ENCODE peak calls at places on chromosome 17, in eight cellular contexts. One of them, this sample, is unnamed.
A peak's percentile ranks its signal among the peaks of the same experiment; 100 is the strongest.

GRCh38 chr17:38942641-38943040 is 17.2 kb downstream of the LASP1NB start:
- DNase-seq in A549: no peak
- DNase-seq in testis: no peak
- DNase-seq in uterus: no peak
- DNase-seq in HCT116: no peak
- DNase-seq in heart left ventricle: no peak
- DNase-seq in IMR-90: no peak
- DNase-seq in stomach: no peak
- DNase-seq in this sample: no peak

GRCh38 chr17:16214190-16215001 is 938 bp downstream of the NCOR1 start:
- DNase-seq in A549: no peak
- DNase-seq in testis: no peak
- DNase-seq in uterus: no peak
- DNase-seq in HCT116: no peak
- DNase-seq in heart left ventricle: no peak
- DNase-seq in IMR-90: peak; percentile 11
- DNase-seq in stomach: no peak
- DNase-seq in this sample: no peak

GRCh38 chr17:21549107-21549687 is 143.1 kb upstream of the KCNJ18 start:
- DNase-seq in A549: no peak
- DNase-seq in testis: no peak
- DNase-seq in uterus: no peak
- DNase-seq in HCT116: no peak
- DNase-seq in heart left ventricle: no peak
- DNase-seq in IMR-90: peak; percentile 83
- DNase-seq in stomach: no peak
- DNase-seq in this sample: no peak

GRCh38 chr17:17044846-17045561 is 2.7 kb downstream of the MPRIP start:
- DNase-seq in A549: no peak
- DNase-seq in testis: peak; percentile 70
- DNase-seq in uterus: peak; percentile 61
- DNase-seq in HCT116: no peak
- DNase-seq in heart left ventricle: peak; percentile 76
- DNase-seq in IMR-90: peak; percentile 79
- DNase-seq in stomach: peak; percentile 26
- DNase-seq in this sample: peak; percentile 70

GRCh38 chr17:80850109-80850508 is 141.5 kb upstream of the CHMP6 start:
- DNase-seq in A549: no peak
- DNase-seq in testis: no peak
- DNase-seq in uterus: no peak
- DNase-seq in HCT116: no peak
- DNase-seq in heart left ventricle: no peak
- DNase-seq in IMR-90: no peak
- DNase-seq in stomach: no peak
- DNase-seq in this sample: peak; percentile 27

GRCh38 chr17:21037117-21037803 is 5.6 kb downstream of the USP22 start:
- DNase-seq in A549: no peak
- DNase-seq in testis: no peak
- DNase-seq in uterus: no peak
- DNase-seq in HCT116: no peak
- DNase-seq in heart left ventricle: no peak
- DNase-seq in IMR-90: no peak
- DNase-seq in stomach: no peak
- DNase-seq in this sample: no peak

GRCh38 chr17:56309897-56310296 is 156.6 kb downstream of the ANKFN1 start:
- DNase-seq in A549: no peak
- DNase-seq in testis: no peak
- DNase-seq in uterus: no peak
- DNase-seq in HCT116: no peak
- DNase-seq in heart left ventricle: no peak
- DNase-seq in IMR-90: peak; percentile 78
- DNase-seq in stomach: no peak
- DNase-seq in this sample: no peak

GRCh38 chr17:73952498-73953205 is 250.8 kb upstream of the RPL38 start:
- DNase-seq in A549: peak; percentile 82
- DNase-seq in testis: peak; percentile 54
- DNase-seq in uterus: no peak
- DNase-seq in HCT116: no peak
- DNase-seq in heart left ventricle: peak; percentile 61
- DNase-seq in IMR-90: no peak
- DNase-seq in stomach: peak; percentile 36
- DNase-seq in this sample: peak; percentile 84

GRCh38 chr17:5416886-5417285 is 2.6 kb downstream of the NUP88 start:
- DNase-seq in A549: no peak
- DNase-seq in testis: no peak
- DNase-seq in uterus: no peak
- DNase-seq in HCT116: no peak
- DNase-seq in heart left ventricle: no peak
- DNase-seq in IMR-90: no peak
- DNase-seq in stomach: no peak
- DNase-seq in this sample: no peak

GRCh38 chr17:72590382-72590781 is 469.6 kb downstream of the SOX9 start:
- DNase-seq in A549: peak; percentile 58
- DNase-seq in testis: no peak
- DNase-seq in uterus: no peak
- DNase-seq in HCT116: no peak
- DNase-seq in heart left ventricle: no peak
- DNase-seq in IMR-90: peak; percentile 90
- DNase-seq in stomach: no peak
- DNase-seq in this sample: no peak

GRCh38 chr17:53571342-53571741 is 251.4 kb upstream of the KIF2B start:
- DNase-seq in A549: no peak
- DNase-seq in testis: no peak
- DNase-seq in uterus: no peak
- DNase-seq in HCT116: no peak
- DNase-seq in heart left ventricle: no peak
- DNase-seq in IMR-90: no peak
- DNase-seq in stomach: no peak
- DNase-seq in this sample: no peak

GRCh38 chr17:63446218-63446980 is at the start of gene CYB561:
- DNase-seq in A549: peak; percentile 92
- DNase-seq in testis: peak; percentile 81
- DNase-seq in uterus: peak; percentile 65
- DNase-seq in HCT116: peak; percentile 46
- DNase-seq in heart left ventricle: peak; percentile 74
- DNase-seq in IMR-90: peak; percentile 29
- DNase-seq in stomach: peak; percentile 90
- DNase-seq in this sample: peak; percentile 91

GRCh38 chr17:29563816-29564215 is 3.0 kb downstream of the ABHD15 start:
- DNase-seq in A549: no peak
- DNase-seq in testis: no peak
- DNase-seq in uterus: no peak
- DNase-seq in HCT116: no peak
- DNase-seq in heart left ventricle: no peak
- DNase-seq in IMR-90: no peak
- DNase-seq in stomach: peak; percentile 20
- DNase-seq in this sample: peak; percentile 76

GRCh38 chr17:9843152-9844010 is 17.7 kb downstream of the GLP2R start:
- DNase-seq in A549: peak; percentile 41
- DNase-seq in testis: no peak
- DNase-seq in uterus: no peak
- DNase-seq in HCT116: no peak
- DNase-seq in heart left ventricle: no peak
- DNase-seq in IMR-90: peak; percentile 24
- DNase-seq in stomach: no peak
- DNase-seq in this sample: no peak

GRCh38 chr17:9011001-9011400 is 10.3 kb upstream of the NTN1 start:
- DNase-seq in A549: no peak
- DNase-seq in testis: no peak
- DNase-seq in uterus: no peak
- DNase-seq in HCT116: no peak
- DNase-seq in heart left ventricle: no peak
- DNase-seq in IMR-90: no peak
- DNase-seq in stomach: no peak
- DNase-seq in this sample: no peak

GRCh38 chr17:45309400-45309799 is 7.4 kb downstream of the MAP3K14 start:
- DNase-seq in A549: no peak
- DNase-seq in testis: no peak
- DNase-seq in uterus: no peak
- DNase-seq in HCT116: no peak
- DNase-seq in heart left ventricle: no peak
- DNase-seq in IMR-90: no peak
- DNase-seq in stomach: no peak
- DNase-seq in this sample: no peak
- H3K4me1 ChIP-seq in A549: peaks cover 98% of the 10 kb centered on the region
- H3K4me1 ChIP-seq in testis: peaks cover 45% of the 10 kb centered on the region
- H3K4me1 ChIP-seq in uterus: peaks cover 20% of the 10 kb centered on the region
- H3K4me1 ChIP-seq in HCT116: peaks cover 91% of the 10 kb centered on the region
- H3K4me1 ChIP-seq in heart left ventricle: peaks cover 64% of the 10 kb centered on the region
- H3K4me1 ChIP-seq in IMR-90: peaks cover 50% of the 10 kb centered on the region
- H3K4me1 ChIP-seq in stomach: peaks cover 89% of the 10 kb centered on the region
- H3K4me1 ChIP-seq in this sample: peaks cover 69% of the 10 kb centered on the region

GRCh38 chr17:51258756-51259573 is 884 bp downstream of the MBTD1 start:
- DNase-seq in A549: peak; percentile 34
- DNase-seq in testis: peak; percentile 63
- DNase-seq in uterus: peak; percentile 16
- DNase-seq in HCT116: no peak
- DNase-seq in heart left ventricle: no peak
- DNase-seq in IMR-90: no peak
- DNase-seq in stomach: no peak
- DNase-seq in this sample: peak; percentile 85

GRCh38 chr17:51260960-51261958 is 913 bp downstream of the UTP18 start:
- DNase-seq in A549: peak; percentile 58
- DNase-seq in testis: peak; percentile 77
- DNase-seq in uterus: peak; percentile 42
- DNase-seq in HCT116: peak; percentile 35
- DNase-seq in heart left ventricle: peak; percentile 63
- DNase-seq in IMR-90: no peak
- DNase-seq in stomach: peak; percentile 74
- DNase-seq in this sample: peak; percentile 96

GRCh38 chr17:51260237-51260959 is at the start of gene UTP18:
- DNase-seq in A549: peak; percentile 92
- DNase-seq in testis: peak; percentile 96
- DNase-seq in uterus: peak; percentile 97
- DNase-seq in HCT116: peak; percentile 98
- DNase-seq in heart left ventricle: peak; percentile 98
- DNase-seq in IMR-90: peak; percentile 97
- DNase-seq in stomach: peak; percentile 97
- DNase-seq in this sample: peak; percentile 99

GRCh38 chr17:51257150-51258081 is 2.4 kb downstream of the MBTD1 start:
- DNase-seq in A549: no peak
- DNase-seq in testis: no peak
- DNase-seq in uterus: no peak
- DNase-seq in HCT116: no peak
- DNase-seq in heart left ventricle: no peak
- DNase-seq in IMR-90: no peak
- DNase-seq in stomach: no peak
- DNase-seq in this sample: no peak

GRCh38 chr17:51259574-51260236 is at the start of gene MBTD1:
- DNase-seq in A549: peak; percentile 99
- DNase-seq in testis: peak; percentile 98
- DNase-seq in uterus: peak; percentile 96
- DNase-seq in HCT116: peak; percentile 99
- DNase-seq in heart left ventricle: peak; percentile 96
- DNase-seq in IMR-90: peak; percentile 97
- DNase-seq in stomach: peak; percentile 94
- DNase-seq in this sample: peak; percentile 98
- TF ChIP-seq POLR2A in A549: peak; percentile 36
- TF ChIP-seq POLR2A in testis: no peak
- TF ChIP-seq POLR2A in uterus: peak; percentile 11
- TF ChIP-seq POLR2A in HCT116: peak; percentile 31
- TF ChIP-seq POLR2A in heart left ventricle: peak; percentile 31
- TF ChIP-seq POLR2A in IMR-90: no peak
- TF ChIP-seq POLR2A in stomach: no peak
- TF ChIP-seq POLR2A in this sample: peak; percentile 5

GRCh38 chr17:57726838-57727237 is 18.3 kb downstream of the CCDC182 start:
- DNase-seq in A549: no peak
- DNase-seq in testis: no peak
- DNase-seq in uterus: no peak
- DNase-seq in HCT116: no peak
- DNase-seq in heart left ventricle: no peak
- DNase-seq in IMR-90: no peak
- DNase-seq in stomach: no peak
- DNase-seq in this sample: no peak
- TF ChIP-seq CTCF in A549: no peak
- TF ChIP-seq CTCF in testis: no peak
- TF ChIP-seq CTCF in uterus: no peak
- TF ChIP-seq CTCF in HCT116: no peak
- TF ChIP-seq CTCF in heart left ventricle: no peak
- TF ChIP-seq CTCF in IMR-90: no peak
- TF ChIP-seq CTCF in stomach: no peak
- TF ChIP-seq CTCF in this sample: no peak

DNA sequence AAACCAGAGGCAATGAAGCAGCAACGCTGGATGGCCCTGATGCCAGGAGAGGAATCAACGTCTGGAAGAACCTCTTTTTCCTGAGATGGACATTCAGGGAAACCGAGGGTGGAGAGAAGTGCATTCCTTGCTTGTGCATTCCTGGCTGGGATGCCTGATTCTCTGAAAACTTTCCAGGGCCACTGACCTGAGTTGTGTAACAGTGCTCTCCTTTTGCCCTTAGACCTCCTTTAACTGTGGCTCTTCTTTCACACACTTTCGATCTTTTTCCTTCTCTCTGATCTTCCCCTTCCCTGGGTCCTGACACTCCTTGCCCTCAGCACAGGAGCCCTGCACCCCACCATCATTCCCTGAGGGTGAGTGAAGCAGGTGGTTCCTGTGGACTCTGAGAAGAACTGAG is 20.4 kb upstream of the SP2 start:
- DNase-seq in A549: no peak
- DNase-seq in testis: no peak
- DNase-seq in uterus: no peak
- DNase-seq in HCT116: no peak
- DNase-seq in heart left ventricle: no peak
- DNase-seq in IMR-90: no peak
- DNase-seq in stomach: no peak
- DNase-seq in this sample: no peak
- H3K4me1 ChIP-seq in A549: peaks cover 6% of the 10 kb centered on the region
- H3K4me1 ChIP-seq in testis: peaks cover 7% of the 10 kb centered on the region
- H3K4me1 ChIP-seq in uterus: peaks cover 8% of the 10 kb centered on the region
- H3K4me1 ChIP-seq in HCT116: peaks cover 21% of the 10 kb centered on the region
- H3K4me1 ChIP-seq in heart left ventricle: no peaks in the 10 kb centered on the region
- H3K4me1 ChIP-seq in IMR-90: peaks cover 19% of the 10 kb centered on the region
- H3K4me1 ChIP-seq in stomach: no peaks in the 10 kb centered on the region
- H3K4me1 ChIP-seq in this sample: no peaks in the 10 kb centered on the region

DNA sequence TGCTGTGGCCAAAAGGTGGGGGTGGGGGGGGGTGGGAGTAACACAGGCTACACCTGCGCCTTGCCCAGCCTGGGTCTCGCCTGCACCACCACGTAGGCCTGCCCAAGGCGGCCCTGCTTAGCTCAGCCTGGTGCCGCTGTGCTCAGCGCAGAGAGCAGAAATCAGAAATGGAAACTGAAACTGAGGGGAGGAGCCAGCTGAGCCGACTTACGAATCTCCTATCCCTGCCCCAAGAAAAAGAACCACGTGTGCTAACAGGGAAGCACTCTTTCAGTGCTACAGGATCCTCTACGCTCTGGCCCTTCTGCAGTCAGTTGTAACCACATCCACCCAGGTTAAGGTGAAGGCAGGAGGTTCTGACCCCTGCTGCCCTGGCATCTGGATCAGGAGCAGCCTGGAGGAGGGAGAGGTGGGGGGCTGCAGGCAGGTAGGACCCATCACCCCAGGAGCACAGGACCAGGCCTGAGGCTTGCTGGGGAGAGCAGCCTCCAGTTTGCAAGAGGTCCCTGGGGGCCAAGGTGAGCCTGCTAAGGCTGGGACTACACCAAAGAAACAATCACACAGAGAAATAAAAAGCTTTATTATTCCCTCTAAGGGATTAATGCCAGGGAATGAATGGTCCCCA is at the start of gene DHX58:
- DNase-seq in A549: peak; percentile 54
- DNase-seq in testis: peak; percentile 90
- DNase-seq in uterus: peak; percentile 82
- DNase-seq in HCT116: no peak
- DNase-seq in heart left ventricle: peak; percentile 71
- DNase-seq in IMR-90: peak; percentile 80
- DNase-seq in stomach: peak; percentile 81
- DNase-seq in this sample: peak; percentile 91
- TF ChIP-seq POLR2A in A549: no peak
- TF ChIP-seq POLR2A in testis: no peak
- TF ChIP-seq POLR2A in uterus: peak; percentile 70
- TF ChIP-seq POLR2A in HCT116: no peak
- TF ChIP-seq POLR2A in heart left ventricle: peak; percentile 56
- TF ChIP-seq POLR2A in IMR-90: no peak
- TF ChIP-seq POLR2A in stomach: no peak
- TF ChIP-seq POLR2A in this sample: no peak

This sample was measured in spleen.